ENCODE peak calls at places on chromosomes 2 and 18, in eight cellular contexts. E is cardiac muscle cell, M is coronary artery, L is uterus, O is right cardiac atrium, Q is RWPE2, X is WERI-Rb-1, S is transverse colon. C is an unnamed sample.

GRCh38 chr18:69774831-69775230 is 172.8 kb downstream of the CD226 start:
- DNase-seq in E (peak), M (no peak), L (no peak), O (no peak), Q (no peak), X (no peak), S (no peak), C (no peak)

GRCh38 chr2:153373510-153374279 is 104.9 kb downstream of the RPRM start:
- DNase-seq in E (no peak), M (no peak), L (no peak), O (no peak), Q (no peak), X (no peak), S (no peak), C (no peak)

GRCh38 chr2:219642465-219643083 is 15.1 kb downstream of the SLC4A3 start:
- DNase-seq in E (peak), M (peak), L (peak), O (peak), Q (peak), X (peak), S (peak), C (peak)

GRCh38 chr2:84169871-84170270 is 289.2 kb downstream of the SUCLG1 start:
- DNase-seq in E (no peak), M (no peak), L (no peak), O (no peak), Q (no peak), X (peak), S (no peak), C (no peak)

GRCh38 chr2:75021672-75022071 is 63.2 kb downstream of the POLE4 start:
- DNase-seq in E (peak), M (no peak), L (no peak), O (no peak), Q (no peak), X (no peak), S (no peak), C (no peak)

GRCh38 chr2:215218587-215219577 is 80.5 kb upstream of the ABCA12 start:
- DNase-seq in E (peak), M (no peak), L (no peak), O (no peak), Q (no peak), X (no peak), S (no peak), C (no peak)

GRCh38 chr2:127208313-127208712 is 11.8 kb downstream of the CYP27C1 start:
- DNase-seq in E (peak), M (no peak), L (no peak), O (no peak), Q (no peak), X (peak), S (no peak), C (no peak)

GRCh38 chr2:40554665-40555294 is 102.9 kb upstream of the SLC8A1 start:
- DNase-seq in E (peak), M (no peak), L (peak), O (peak), Q (no peak), X (peak), S (peak), C (peak)

GRCh38 chr2:152421521-152422367 is 86.8 kb downstream of the FMNL2 start:
- DNase-seq in E (peak), M (no peak), L (peak), O (no peak), Q (peak), X (no peak), S (peak), C (no peak)

GRCh38 chr18:48963555-48964480 is 13.1 kb upstream of the SMAD7 start:
- DNase-seq in E (no peak), M (peak), L (no peak), O (no peak), Q (no peak), X (peak), S (no peak), C (no peak)

GRCh38 chr2:238967031-238967977 is 119.4 kb downstream of the TWIST2 start:
- DNase-seq in E (no peak), M (no peak), L (no peak), O (peak), Q (no peak), X (no peak), S (no peak), C (no peak)

GRCh38 chr2:19753818-19754217 is 148.0 kb downstream of the TTC32 start:
- DNase-seq in E (no peak), M (no peak), L (no peak), O (no peak), Q (no peak), X (no peak), S (no peak), C (no peak)

GRCh38 chr2:159064446-159065301 is 96.2 kb downstream of the TANC1 start:
- DNase-seq in E (peak), M (no peak), L (no peak), O (no peak), Q (no peak), X (no peak), S (no peak), C (no peak)

GRCh38 chr18:35513181-35513932 is 15.6 kb upstream of the INO80C start:
- DNase-seq in E (peak), M (no peak), L (peak), O (peak), Q (no peak), X (no peak), S (peak), C (no peak)

GRCh38 chr2:19250906-19251305 is 107.5 kb downstream of the OSR1 start:
- DNase-seq in E (peak), M (no peak), L (no peak), O (no peak), Q (no peak), X (no peak), S (no peak), C (no peak)

GRCh38 chr2:148614024-148614331 is 30.6 kb upstream of the EPC2 start:
- DNase-seq in E (peak), M (no peak), L (no peak), O (no peak), Q (no peak), X (no peak), S (no peak), C (no peak)

GRCh38 chr2:234989183-234989701 is 37.4 kb downstream of the SH3BP4 start:
- DNase-seq in E (peak), M (peak), L (peak), O (peak), Q (peak), X (no peak), S (peak), C (peak)

GRCh38 chr2:214604861-214605260 is 194.0 kb downstream of the VWC2L start:
- DNase-seq in E (no peak), M (no peak), L (no peak), O (no peak), Q (no peak), X (no peak), S (no peak), C (no peak)

GRCh38 chr2:127104166-127104660 is 2.7 kb downstream of the BIN1 start:
- DNase-seq in E (no peak), M (peak), L (no peak), O (no peak), Q (peak), X (no peak), S (no peak), C (no peak)

GRCh38 chr2:227360351-227360750 is 18.8 kb downstream of the TM4SF20 start:
- DNase-seq in E (no peak), M (no peak), L (no peak), O (no peak), Q (no peak), X (no peak), S (no peak), C (no peak)

GRCh38 chr2:55936351-55936750 is 12.8 kb upstream of the EFEMP1 start:
- DNase-seq in E (no peak), M (no peak), L (no peak), O (no peak), Q (no peak), X (no peak), S (no peak), C (no peak)

GRCh38 chr2:105791229-105791628 is 46.5 kb downstream of the NCK2 start:
- DNase-seq in E (no peak), M (no peak), L (no peak), O (no peak), Q (no peak), X (no peak), S (no peak), C (no peak)

GRCh38 chr2:173991857-173992588 is 26.9 kb upstream of the SP3 start:
- DNase-seq in E (peak), M (peak), L (peak), O (peak), Q (no peak), X (no peak), S (peak), C (no peak)

GRCh38 chr2:204505488-204505887 is 39.8 kb upstream of the PARD3B start:
- DNase-seq in E (no peak), M (no peak), L (no peak), O (no peak), Q (no peak), X (no peak), S (no peak), C (no peak)

GRCh38 chr2:70960833-70961647 is 17.4 kb upstream of the ANKRD53 start:
- DNase-seq in E (peak), M (peak), L (peak), O (no peak), Q (no peak), X (no peak), S (no peak), C (no peak)

GRCh38 chr18:52670903-52671302 is 330.9 kb downstream of the DCC start:
- DNase-seq in E (peak), M (no peak), L (no peak), O (no peak), Q (no peak), X (peak), S (no peak), C (no peak)

GRCh38 chr2:30797381-30798015 is 9.7 kb downstream of the CAPN13 start:
- DNase-seq in E (no peak), M (no peak), L (no peak), O (no peak), Q (no peak), X (no peak), S (no peak), C (no peak)

GRCh38 chr2:42922293-42922692 is 129.9 kb upstream of the HAAO start:
- DNase-seq in E (no peak), M (no peak), L (no peak), O (no peak), Q (no peak), X (no peak), S (no peak), C (no peak)

GRCh38 chr2:42921721-42922120 is 129.3 kb upstream of the HAAO start:
- DNase-seq in E (no peak), M (no peak), L (no peak), O (no peak), Q (no peak), X (no peak), S (no peak), C (no peak)

GRCh38 chr2:42921162-42921550 is 128.8 kb upstream of the HAAO start:
- DNase-seq in E (no peak), M (no peak), L (no peak), O (no peak), Q (no peak), X (peak), S (no peak), C (no peak)

GRCh38 chr2:42918671-42919335 is 126.4 kb upstream of the HAAO start:
- DNase-seq in E (no peak), M (no peak), L (peak), O (no peak), Q (no peak), X (peak), S (no peak), C (no peak)

DNA sequence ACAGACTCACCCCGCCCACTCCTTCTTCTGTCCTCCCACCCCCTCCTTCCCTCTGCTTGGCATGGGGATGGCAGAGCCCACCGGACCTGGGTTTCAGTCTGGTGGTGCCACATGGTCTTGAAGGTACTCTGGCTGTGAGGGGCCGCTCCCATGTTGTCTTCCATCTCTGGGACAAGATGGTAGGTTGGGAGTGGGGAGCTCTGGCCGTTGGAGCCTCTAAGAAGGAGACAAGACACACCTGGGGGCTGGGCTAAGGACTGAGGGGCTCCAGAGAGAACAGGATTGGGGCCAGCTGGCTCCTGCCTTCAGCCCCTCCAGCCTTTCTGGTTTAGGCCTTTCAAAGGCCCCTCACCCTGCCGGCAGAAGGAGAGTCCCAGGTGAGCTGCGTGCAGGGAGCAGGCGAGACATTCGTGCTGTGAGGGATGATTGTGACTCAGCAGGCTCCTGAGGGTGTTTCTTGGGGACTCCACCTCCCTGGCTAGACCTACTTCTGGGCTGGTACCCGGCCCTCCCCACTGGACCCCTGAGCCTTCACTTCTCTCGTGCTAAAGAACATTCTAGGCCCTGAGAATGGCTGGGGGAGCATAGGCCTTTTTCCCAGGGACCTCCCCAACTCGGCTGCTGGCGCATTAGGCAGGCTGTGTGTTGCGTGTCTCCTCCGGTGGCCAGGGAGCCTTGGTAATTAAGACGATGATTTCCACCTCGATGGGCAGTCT is 128.2 kb upstream of the HAAO start:
- DNase-seq in E (no peak), M (no peak), L (no peak), O (no peak), Q (no peak), X (no peak), S (no peak), C (no peak)
- H3K27ac ChIP-seq in E (no peak), M (peak), L (peak), O (no peak), Q (no peak), X (peak), S (no peak), C (no peak)

GRCh38 chr2:72139871-72140620 is 7.6 kb downstream of the CYP26B1 start:
- DNase-seq in E (no peak), M (peak), L (no peak), O (no peak), Q (no peak), X (peak), S (no peak), C (no peak)
- H3K27ac ChIP-seq in E (no peak), M (peak), L (no peak), O (no peak), Q (no peak), X (no peak), S (no peak), C (no peak)

GRCh38 chr18:3649559-3650426 is 199.8 kb downstream of the TGIF1 start:
- DNase-seq in E (peak), M (no peak), L (peak), O (peak), Q (peak), X (no peak), S (no peak), C (no peak)
- H3K27ac ChIP-seq in E (peak), M (peak), L (no peak), O (no peak), Q (peak), X (no peak), S (no peak), C (no peak)

GRCh38 chr18:23501626-23502025 is 1.7 kb upstream of the RMC1 start:
- DNase-seq in E (no peak), M (no peak), L (no peak), O (no peak), Q (no peak), X (no peak), S (no peak), C (no peak)

GRCh38 chr18:23503967-23504352 is 649 bp downstream of the RMC1 start:
- DNase-seq in E (peak), M (no peak), L (no peak), O (no peak), Q (no peak), X (no peak), S (no peak), C (no peak)

GRCh38 chr18:23502516-23503037 is 734 bp upstream of the RMC1 start:
- DNase-seq in E (no peak), M (no peak), L (no peak), O (no peak), Q (no peak), X (no peak), S (peak), C (no peak)

GRCh38 chr18:23504720-23505119 is 1.4 kb downstream of the RMC1 start:
- DNase-seq in E (no peak), M (no peak), L (no peak), O (no peak), Q (no peak), X (no peak), S (no peak), C (no peak)

GRCh38 chr18:23503038-23503966 is at the start of gene RMC1:
- DNase-seq in E (peak), M (peak), L (peak), O (peak), Q (peak), X (peak), S (peak), C (peak)
- H3K27ac ChIP-seq in E (peak), M (peak), L (peak), O (peak), Q (peak), X (peak), S (peak), C (peak)

GRCh38 chr2:160859086-160859485 is 301.1 kb upstream of the TANK start:
- DNase-seq in E (peak), M (no peak), L (no peak), O (no peak), Q (no peak), X (no peak), S (no peak), C (no peak)
- H3K27ac ChIP-seq in E (no peak), M (no peak), L (no peak), O (no peak), Q (no peak), X (no peak), S (no peak), C (no peak)

C was measured in caudate nucleus.